ENCODE peak calls at places on chromosome 3, in five cellular contexts. M, S, F, Y and C are unnamed samples.

GRCh38 chr3:8313591-8314298 is 187.9 kb upstream of the LMCD1 start:
- DNase-seq in M (no peak), S (no peak), F (no peak), Y (no peak), C (no peak)

GRCh38 chr3:187999821-188000220 is 154.1 kb upstream of the LPP start:
- DNase-seq in M (no peak), S (no peak), F (peak), Y (no peak), C (no peak)

GRCh38 chr3:37984596-37984995 is 6.0 kb upstream of the VILL start:
- DNase-seq in M (no peak), S (no peak), F (no peak), Y (no peak), C (no peak)

GRCh38 chr3:184227481-184227935 is 1.9 kb upstream of the VWA5B2 start:
- DNase-seq in M (no peak), S (peak), F (peak), Y (no peak), C (peak)

GRCh38 chr3:139534992-139535879 is 4.3 kb downstream of the RBP1 start:
- DNase-seq in M (peak), S (no peak), F (no peak), Y (peak), C (peak)

GRCh38 chr3:142818651-142819050 is 70.2 kb downstream of the PCOLCE2 start:
- DNase-seq in M (no peak), S (no peak), F (no peak), Y (no peak), C (no peak)

GRCh38 chr3:7788881-7789280 is 712.7 kb upstream of the LMCD1 start:
- DNase-seq in M (no peak), S (no peak), F (no peak), Y (no peak), C (peak)

GRCh38 chr3:29156071-29156715 is 124.7 kb upstream of the RBMS3 start:
- DNase-seq in M (no peak), S (no peak), F (no peak), Y (peak), C (peak)

GRCh38 chr3:12490547-12490946 is 6.3 kb downstream of the TSEN2 start:
- DNase-seq in M (no peak), S (no peak), F (no peak), Y (no peak), C (no peak)

GRCh38 chr3:122307288-122307687 is 17.8 kb upstream of the CSTA start:
- DNase-seq in M (no peak), S (no peak), F (no peak), Y (no peak), C (no peak)